ENCODE peak calls at places on chromosomes 12 and 14, in six cellular contexts. R is stomach, S is HCT116, Y is SK-N-SH, D is esophagus muscularis mucosa, G is transverse colon. H is an unnamed sample.
A peak's percentile ranks its signal among the peaks of the same experiment; 100 is the strongest.

GRCh38 chr12:41956353-41956752 is 188.3 kb downstream of the GXYLT1 start:
- DNase-seq in R (no peak), S (no peak), Y (no peak), D (no peak), G (no peak), H (no peak)

GRCh38 chr12:104306376-104306775 is 2.8 kb downstream of the EID3 start:
- DNase-seq in R (no peak), S (no peak), Y (no peak), D (no peak), G (no peak), H (no peak)

GRCh38 chr14:21408152-21408551 is 24.3 kb upstream of the SUPT16H start:
- DNase-seq in R (no peak), S (no peak), Y (no peak), D (no peak), G (no peak), H (no peak)

GRCh38 chr14:99619873-99620834 is 16.1 kb upstream of the CCDC85C start:
- DNase-seq in R (no peak), S (no peak), Y (no peak), D (no peak), G (no peak), H (no peak)

GRCh38 chr14:22973217-22974032 is 8.9 kb downstream of the AJUBA start:
- DNase-seq in R (peak; percentile 51), S (no peak), Y (peak; percentile 67), D (no peak), G (peak; percentile 55), H (peak; percentile 58)

GRCh38 chr12:131003036-131003435 is 49.3 kb downstream of the ADGRD1 start:
- DNase-seq in R (no peak), S (no peak), Y (no peak), D (no peak), G (no peak), H (no peak)

GRCh38 chr12:14239350-14239934 is 126.0 kb upstream of the ATF7IP start:
- DNase-seq in R (no peak), S (no peak), Y (peak; percentile 45), D (no peak), G (no peak), H (no peak)

GRCh38 chr14:23430733-23431105 is 4.7 kb downstream of the MYH7 start:
- DNase-seq in R (no peak), S (no peak), Y (peak; percentile 49), D (no peak), G (no peak), H (no peak)

GRCh38 chr14:103131580-103131979 is 8.3 kb downstream of the TNFAIP2 start:
- DNase-seq in R (no peak), S (no peak), Y (no peak), D (no peak), G (no peak), H (no peak)

GRCh38 chr12:96402061-96402460 is 1.8 kb upstream of the CDK17 start:
- DNase-seq in R (no peak), S (no peak), Y (no peak), D (no peak), G (no peak), H (no peak)

GRCh38 chr14:54840336-54840735 is 62.3 kb downstream of the GCH1 start:
- DNase-seq in R (no peak), S (no peak), Y (no peak), D (no peak), G (no peak), H (no peak)

GRCh38 chr14:77124345-77125274 is 17.0 kb downstream of the ZDHHC22 start:
- DNase-seq in R (peak; percentile 72), S (no peak), Y (peak; percentile 92), D (no peak), G (peak; percentile 67), H (peak; percentile 37)

GRCh38 chr14:70857499-70857895 is 48.2 kb upstream of the MAP3K9 start:
- DNase-seq in R (no peak), S (no peak), Y (no peak), D (no peak), G (no peak), H (no peak)

GRCh38 chr12:107622005-107622404 is 63.6 kb upstream of the PWP1 start:
- DNase-seq in R (no peak), S (peak; percentile 42), Y (peak; percentile 60), D (no peak), G (no peak), H (no peak)

GRCh38 chr12:10027311-10028099 is 3.0 kb upstream of the CLEC9A start:
- DNase-seq in R (no peak), S (no peak), Y (no peak), D (no peak), G (no peak), H (no peak)

GRCh38 chr12:31896514-31897039 is 62.6 kb upstream of the RESF1 start:
- DNase-seq in R (peak; percentile 52), S (no peak), Y (no peak), D (no peak), G (peak; percentile 73), H (peak; percentile 7)

GRCh38 chr14:54763761-54764160 is 138.9 kb downstream of the GCH1 start:
- DNase-seq in R (no peak), S (no peak), Y (no peak), D (no peak), G (no peak), H (no peak)

GRCh38 chr12:83823386-83824045 is 1089.1 kb downstream of the SLC6A15 start:
- DNase-seq in R (peak; percentile 63), S (peak; percentile 44), Y (peak; percentile 12), D (no peak), G (peak; percentile 21), H (no peak)

GRCh38 chr14:73008501-73008900 is 18.4 kb downstream of the ZFYVE1 start:
- DNase-seq in R (no peak), S (no peak), Y (no peak), D (no peak), G (no peak), H (no peak)

GRCh38 chr12:44795970-44796369 is 80.1 kb downstream of the NELL2 start:
- DNase-seq in R (no peak), S (no peak), Y (no peak), D (no peak), G (no peak), H (no peak)

GRCh38 chr14:21069388-21070082 is 569 bp upstream of the ARHGEF40 start:
- DNase-seq in R (no peak), S (no peak), Y (peak; percentile 77), D (no peak), G (no peak), H (no peak)

GRCh38 chr14:23182372-23183014 is 967 bp downstream of the SLC7A8 start:
- DNase-seq in R (peak; percentile 76), S (peak; percentile 12), Y (no peak), D (no peak), G (peak; percentile 70), H (peak; percentile 86)

GRCh38 chr14:61638595-61639391 is 56.5 kb upstream of the HIF1A start:
- DNase-seq in R (no peak), S (no peak), Y (no peak), D (no peak), G (peak; percentile 22), H (no peak)

GRCh38 chr14:74980398-74980745 is 22.3 kb upstream of the EIF2B2 start:
- DNase-seq in R (no peak), S (no peak), Y (no peak), D (no peak), G (no peak), H (no peak)

GRCh38 chr14:74981833-74982232 is 20.9 kb upstream of the EIF2B2 start:
- DNase-seq in R (no peak), S (no peak), Y (no peak), D (no peak), G (no peak), H (no peak)

GRCh38 chr14:74982661-74983060 is 20.1 kb upstream of the EIF2B2 start:
- DNase-seq in R (no peak), S (no peak), Y (no peak), D (no peak), G (no peak), H (no peak)

GRCh38 chr14:74979442-74980397 is 23.0 kb upstream of the EIF2B2 start:
- DNase-seq in R (no peak), S (no peak), Y (peak; percentile 72), D (no peak), G (no peak), H (peak; percentile 51)

GRCh38 chr14:74980746-74981661 is 21.7 kb upstream of the EIF2B2 start:
- DNase-seq in R (no peak), S (no peak), Y (no peak), D (no peak), G (no peak), H (no peak)
- TF ChIP-seq POLR2AphosphoS5 in R (no peak), S (no peak), Y (no peak), D (no peak), G (no peak), H (no peak)

DNA sequence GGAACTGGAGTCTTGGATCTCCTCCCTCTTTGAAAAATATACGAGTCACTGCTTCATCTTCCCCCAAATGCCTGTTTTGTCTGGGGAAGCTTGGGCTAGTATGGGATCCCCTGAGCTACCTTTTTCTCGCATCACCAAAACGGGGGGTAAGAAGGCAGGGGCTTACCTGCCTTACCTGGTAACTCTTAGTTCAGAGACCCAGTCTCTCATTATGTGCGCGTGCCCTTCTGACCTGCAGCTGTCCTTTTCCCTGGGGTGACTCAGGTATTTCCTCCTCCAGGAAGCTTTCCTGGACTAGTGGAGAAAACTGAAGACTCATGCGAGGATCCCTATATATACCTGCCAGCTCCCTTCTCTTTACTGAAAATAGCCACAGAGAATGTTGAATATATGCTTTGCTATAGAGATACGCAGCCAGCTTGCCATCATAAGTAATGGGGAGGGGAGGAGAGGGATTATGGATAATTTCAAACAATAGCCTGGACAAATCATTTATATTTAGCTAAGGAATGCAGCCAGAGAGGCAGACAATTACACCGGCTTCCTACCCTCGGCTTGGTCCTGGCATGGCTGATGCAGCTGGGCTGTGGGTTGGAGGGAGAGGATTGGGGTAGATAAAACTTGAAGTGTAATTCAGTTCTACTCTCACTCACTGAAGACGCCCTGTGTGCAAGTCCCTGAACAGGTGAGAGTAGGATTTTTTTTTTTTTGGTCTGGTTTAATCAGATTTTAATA is 1.1 kb downstream of the TSPAN9 start:
- DNase-seq in R (no peak), S (no peak), Y (no peak), D (no peak), G (no peak), H (no peak)
- H3K4me3 ChIP-seq in R (peak overlapping the region; percentile 87), S (peak overlapping the region; percentile 72), Y (peak overlapping the region; percentile 71), D (peak overlapping the region; percentile 97), G (no peak overlapping the region), H (peak overlapping the region; percentile 93)

GRCh38 chr14:93031505-93032300 is 84.0 kb downstream of the ITPK1 start:
- DNase-seq in R (no peak), S (no peak), Y (no peak), D (no peak), G (no peak), H (no peak)
- H3K4me1 ChIP-seq in R (peaks cover 25% of the 10 kb centered on the region), S (peaks cover 21% of the 10 kb centered on the region), Y (peaks cover 47% of the 10 kb centered on the region), D (peaks cover 92% of the 10 kb centered on the region), G (peaks cover 59% of the 10 kb centered on the region), H (peaks cover 11% of the 10 kb centered on the region)

GRCh38 chr12:52901715-52902541 is 2.9 kb downstream of the KRT8 start:
- DNase-seq in R (no peak), S (no peak), Y (no peak), D (no peak), G (peak; percentile 52), H (no peak)
- TF ChIP-seq POLR2AphosphoS5 in R (peak; percentile 22), S (peak; percentile 9), Y (no peak), D (no peak), G (peak; percentile 79), H (no peak)

DNA sequence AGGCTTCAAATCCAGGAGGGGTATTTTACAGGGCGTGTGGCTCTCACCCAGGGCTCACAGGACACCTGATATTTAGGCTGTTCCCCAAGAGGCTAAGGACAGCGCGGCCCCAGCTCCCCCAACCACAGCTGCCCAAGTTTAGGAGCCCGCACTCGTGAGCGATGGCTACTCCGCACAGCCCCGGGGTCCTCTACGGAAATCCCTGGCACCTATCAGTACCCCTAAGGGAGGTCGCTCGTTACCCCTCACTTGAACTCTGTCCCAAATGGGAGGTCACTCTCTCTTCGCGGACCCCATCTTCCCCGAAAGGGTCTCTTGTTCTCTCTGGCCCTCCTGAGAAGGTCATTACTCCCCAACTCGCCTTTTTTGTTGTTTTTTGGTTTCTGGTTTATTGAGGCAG is 708 bp upstream of the P2RX4 start:
- DNase-seq in R (no peak), S (no peak), Y (no peak), D (no peak), G (no peak), H (no peak)
- H3K4me3 ChIP-seq in R (peak overlapping the region; percentile 54), S (peak overlapping the region; percentile 74), Y (peak overlapping the region; percentile 73), D (peak overlapping the region; percentile 76), G (no peak overlapping the region), H (no peak overlapping the region)

H was measured in prostate gland.